ENCODE peak calls at places on chromosomes 11 and 22, in four cellular contexts. J is CD4-positive, CD25-positive, alpha-beta regulatory T cell; Z is aorta; L is keratinocyte. D is an unnamed sample.

GRCh38 chr11:3905080-3905953 is 49.9 kb downstream of the STIM1 start:
- DNase-seq in L (peak; percentile 62), Z (no peak), J (peak; percentile 15), D (no peak)

GRCh38 chr11:42768576-42768975 is 543.2 kb upstream of the API5 start:
- DNase-seq in J (no peak), Z (no peak), L (no peak), D (no peak)

GRCh38 chr11:58866788-58867187 is 22.3 kb upstream of the GLYATL2 start:
- DNase-seq in Z (no peak), J (no peak), L (peak; percentile 66), D (no peak)

GRCh38 chr22:46108564-46109473 is 41.5 kb upstream of the PPARA start:
- DNase-seq in Z (no peak), J (no peak), L (no peak), D (peak; percentile 68)

GRCh38 chr11:69539416-69540117 is 58.1 kb downstream of the LINC01488 start:
- DNase-seq in Z (peak; percentile 82), L (no peak), J (no peak), D (peak; percentile 32)

GRCh38 chr11:80163441-80163840 is 722.6 kb upstream of the TENM4 start:
- DNase-seq in L (no peak), J (no peak), Z (no peak), D (no peak)

GRCh38 chr22:46809153-46809885 is 46.9 kb downstream of the TBC1D22A start:
- DNase-seq in J (no peak), L (no peak), Z (no peak), D (no peak)

GRCh38 chr11:64400096-64400495 is 41.1 kb downstream of the RPS6KA4 start:
- DNase-seq in Z (no peak), J (no peak), L (no peak), D (no peak)

GRCh38 chr11:48107188-48107704 is 109.4 kb upstream of the OR4B1 start:
- DNase-seq in Z (no peak), J (no peak), L (no peak), D (no peak)

GRCh38 chr11:72988796-72989195 is 153.3 kb downstream of the FCHSD2 start:
- DNase-seq in L (no peak), J (no peak), Z (no peak), D (no peak)

GRCh38 chr22:38012604-38013072 is 28.3 kb upstream of the SOX10 start:
- DNase-seq in J (no peak), Z (no peak), L (peak; percentile 9), D (no peak)

GRCh38 chr11:10349806-10350205 is 44.9 kb downstream of the ADM start:
- DNase-seq in J (no peak), Z (no peak), L (no peak), D (no peak)
- H3K27me3 ChIP-seq in J (peaks cover 2% of the 10 kb centered on the region), Z (no peaks in the 10 kb centered on the region), L (no peaks in the 10 kb centered on the region), D (no peaks in the 10 kb centered on the region)

GRCh38 chr22:49345896-49346295 is 481.8 kb downstream of the BRD1 start:
- DNase-seq in J (no peak), L (no peak), Z (no peak), D (no peak)

GRCh38 chr22:49334976-49335375 is 492.7 kb downstream of the BRD1 start:
- DNase-seq in L (no peak), J (no peak), Z (no peak), D (no peak)

GRCh38 chr22:49334589-49334873 is 493.1 kb downstream of the BRD1 start:
- DNase-seq in L (no peak), J (no peak), Z (no peak), D (no peak)

GRCh38 chr22:49344196-49344595 is 483.5 kb downstream of the BRD1 start:
- DNase-seq in J (no peak), Z (no peak), L (no peak), D (no peak)

DNA sequence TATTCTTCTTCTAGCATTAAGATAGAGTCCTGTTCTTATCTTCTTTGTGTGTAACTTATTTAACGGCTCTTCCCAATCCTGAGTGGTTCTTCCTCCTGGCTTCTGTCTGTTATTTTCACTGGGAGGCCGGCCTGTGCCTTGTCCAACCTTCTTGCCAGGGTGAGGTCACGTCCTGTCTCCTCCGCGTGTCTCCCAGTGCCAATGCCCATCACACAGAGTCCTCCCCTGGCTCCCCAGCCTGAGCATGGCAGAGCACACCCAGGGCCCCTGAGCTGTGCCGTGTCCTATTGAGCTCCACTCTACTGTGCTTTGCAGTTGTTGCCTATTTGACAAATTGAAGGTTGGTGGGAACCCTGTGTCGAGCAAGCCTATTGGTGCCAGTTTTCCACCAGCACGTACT is 487.3 kb downstream of the BRD1 start:
- DNase-seq in L (no peak), Z (no peak), J (no peak), D (no peak)
- H3K27me3 ChIP-seq in L (no peaks in the 10 kb centered on the region), Z (no peaks in the 10 kb centered on the region), J (peaks cover 2% of the 10 kb centered on the region), D (peaks cover 65% of the 10 kb centered on the region)

DNA sequence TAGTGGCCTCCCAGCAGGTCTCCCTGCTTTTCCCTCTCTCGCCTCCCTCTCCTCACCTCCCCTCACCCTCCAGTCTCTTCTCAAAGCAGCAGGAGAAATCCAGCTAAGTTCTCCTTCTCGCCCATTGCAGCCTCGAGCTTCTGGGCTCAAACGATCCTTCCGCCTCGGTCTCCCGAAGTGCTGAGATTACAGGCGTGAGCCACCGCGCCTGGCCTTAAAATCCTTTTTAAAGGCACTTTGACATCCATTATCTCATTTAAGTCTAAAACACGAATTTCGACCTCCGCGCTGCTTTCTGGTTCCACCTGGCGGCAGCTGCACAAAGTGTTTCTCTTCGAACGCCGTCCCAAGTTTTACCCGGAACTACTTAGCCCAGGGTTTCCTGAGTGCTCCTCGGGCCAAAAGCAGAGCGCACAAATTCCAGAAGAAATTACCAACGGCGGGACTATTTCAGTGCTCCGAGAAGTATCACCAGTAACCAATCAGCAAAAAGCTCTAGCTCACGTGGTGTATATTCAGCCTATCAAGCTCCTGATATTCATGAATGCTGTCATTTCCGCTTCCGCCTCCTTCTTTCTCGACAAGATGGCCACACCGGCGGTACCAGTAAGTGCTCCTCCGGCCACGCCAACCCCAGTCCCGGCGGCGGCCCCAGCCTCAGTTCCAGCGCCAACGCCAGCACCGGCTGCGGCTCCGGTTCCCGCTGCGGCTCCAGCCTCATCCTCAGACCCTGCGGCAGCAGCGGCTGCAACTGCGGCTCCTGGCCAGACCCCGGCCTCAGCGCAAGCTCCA is at the start of gene EIF3F:
- DNase-seq in L (peak; percentile 96), J (peak; percentile 89), Z (peak; percentile 93), D (peak; percentile 84)
- H3K27me3 ChIP-seq in L (no peaks in the 10 kb centered on the region), J (no peaks in the 10 kb centered on the region), Z (no peaks in the 10 kb centered on the region), D (no peaks in the 10 kb centered on the region)

DNA sequence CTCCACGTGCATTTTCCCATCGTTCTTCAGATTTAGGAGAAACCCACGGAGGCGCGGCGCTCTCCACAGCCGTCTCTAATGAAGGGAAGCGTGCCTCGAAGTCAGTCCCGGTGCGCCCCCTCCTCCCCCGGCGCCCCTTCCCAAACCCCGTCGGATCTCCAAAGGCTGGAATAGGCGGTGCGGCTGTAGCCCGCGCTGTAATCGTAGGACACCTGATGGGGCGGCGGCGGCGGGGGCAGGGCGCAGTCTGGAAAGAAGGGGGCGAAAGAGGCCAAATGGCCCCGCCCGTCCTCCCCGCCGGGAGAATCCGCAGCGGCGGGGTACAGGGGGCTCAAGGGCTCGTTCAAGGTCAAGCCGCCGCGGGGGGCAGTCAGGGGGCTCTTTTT is 1.3 kb downstream of the FAM181B start:
- DNase-seq in Z (no peak), J (no peak), L (no peak), D (no peak)
- H3K27me3 ChIP-seq in Z (peaks cover 3% of the 10 kb centered on the region), J (peaks cover 37% of the 10 kb centered on the region), L (peaks cover 37% of the 10 kb centered on the region), D (peaks cover 94% of the 10 kb centered on the region)

DNA sequence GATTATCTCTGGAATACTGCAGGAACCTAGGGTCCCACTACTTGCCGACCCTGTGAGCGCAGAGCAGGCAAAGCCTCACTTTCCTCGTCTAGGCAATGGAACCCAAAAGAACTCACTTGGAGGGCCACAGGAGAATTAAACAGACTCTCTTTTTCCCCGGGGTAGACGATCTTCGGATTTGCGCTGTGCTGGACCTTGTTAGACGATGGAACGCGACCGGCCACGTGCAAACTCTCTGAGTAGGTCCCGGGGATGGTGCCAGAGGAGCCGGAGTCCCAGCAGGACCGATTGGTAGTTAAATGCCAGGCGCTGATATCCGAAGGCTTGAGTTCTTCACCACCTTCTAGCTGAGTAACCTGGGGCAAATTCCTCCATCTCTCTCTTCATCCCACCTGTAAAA is 1.0 kb upstream of the SLC1A2 start:
- DNase-seq in Z (no peak), J (no peak), L (no peak), D (no peak)
- H3K27me3 ChIP-seq in Z (peaks cover 4% of the 10 kb centered on the region), J (peaks cover 55% of the 10 kb centered on the region), L (peaks cover 71% of the 10 kb centered on the region), D (peaks cover 98% of the 10 kb centered on the region)

GRCh38 chr11:18737642-18738041 is 11.7 kb upstream of the IGSF22 start:
- DNase-seq in J (no peak), L (no peak), Z (no peak), D (no peak)
- H3K27me3 ChIP-seq in J (no peaks in the 10 kb centered on the region), L (peaks cover 4% of the 10 kb centered on the region), Z (no peaks in the 10 kb centered on the region), D (peaks cover 25% of the 10 kb centered on the region)

GRCh38 chr22:42430486-42431125 is 1.6 kb downstream of the NFAM1 start:
- DNase-seq in L (no peak), Z (no peak), J (no peak), D (no peak)
- H3K27me3 ChIP-seq in L (peaks cover 41% of the 10 kb centered on the region), Z (no peaks in the 10 kb centered on the region), J (no peaks in the 10 kb centered on the region), D (peaks cover 98% of the 10 kb centered on the region)

DNA sequence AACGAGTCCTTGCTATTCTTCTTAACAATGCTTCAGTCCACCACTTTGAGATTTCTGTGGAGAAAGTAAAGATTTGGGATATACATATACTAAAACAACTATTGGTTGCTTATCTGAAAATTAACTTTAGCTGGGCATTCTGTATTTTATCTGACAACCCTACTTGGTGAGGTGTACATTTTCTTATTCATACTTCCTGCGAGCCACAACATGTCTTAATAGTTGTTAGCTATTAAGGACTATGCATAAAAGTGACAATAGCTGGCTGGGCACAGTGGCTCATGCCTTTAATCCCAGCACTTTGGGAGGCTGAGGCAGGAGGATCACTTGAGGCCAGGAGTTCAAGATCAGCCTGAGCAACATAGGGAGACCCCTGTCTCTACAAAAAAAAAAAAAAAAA is 28.0 kb upstream of the TMA7B start:
- DNase-seq in L (no peak), J (no peak), Z (no peak), D (no peak)
- H3K27me3 ChIP-seq in L (peaks cover 20% of the 10 kb centered on the region), J (no peaks in the 10 kb centered on the region), Z (peaks cover 2% of the 10 kb centered on the region), D (peaks cover 77% of the 10 kb centered on the region)

DNA sequence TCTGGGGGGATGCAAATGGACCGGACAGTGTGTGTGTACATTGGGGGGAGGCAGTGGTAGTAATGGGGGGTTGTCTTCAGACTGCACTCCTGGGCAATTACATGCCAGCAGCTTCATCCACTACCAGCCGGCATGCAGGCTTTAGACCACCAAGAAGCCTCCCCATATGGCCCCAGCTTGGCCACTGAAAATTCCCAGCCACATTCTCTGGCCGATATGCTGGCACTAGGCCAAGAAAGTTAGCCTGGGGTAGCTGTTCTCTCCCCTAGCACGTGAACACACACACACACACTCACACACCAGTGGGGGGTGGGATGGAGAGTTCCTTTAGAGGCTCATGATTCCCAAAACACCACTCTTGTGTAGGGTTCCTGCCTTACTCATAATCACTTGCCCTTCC is 3.6 kb upstream of the ROBO3 start:
- DNase-seq in J (no peak), Z (no peak), L (no peak), D (no peak)
- H3K27me3 ChIP-seq in J (peaks cover 34% of the 10 kb centered on the region), Z (no peaks in the 10 kb centered on the region), L (peaks cover 63% of the 10 kb centered on the region), D (peaks cover 100% of the 10 kb centered on the region)